ENCODE peak calls at places on chromosomes 7 and 10, in four cellular contexts. I is stomach, B is GM12864, M is neural progenitor cell. H is an unnamed sample.

GRCh38 chr10:17287151-17287550 is 59.1 kb downstream of the VIM start:
- DNase-seq in I (no peak), B (no peak), M (no peak), H (no peak)

GRCh38 chr7:94301024-94301588 is 93.6 kb upstream of the COL1A2 start:
- DNase-seq in I (peak), B (no peak), M (peak), H (no peak)

GRCh38 chr7:26390016-26390415 is 98.4 kb downstream of the SNX10 start:
- DNase-seq in I (no peak), B (no peak), M (peak), H (no peak)

GRCh38 chr10:130984686-130985085 is 326.8 kb downstream of the TCERG1L start:
- DNase-seq in I (no peak), B (no peak), M (no peak), H (no peak)

GRCh38 chr7:101891124-101891523 is 73.7 kb downstream of the CUX1 start:
- DNase-seq in I (no peak), B (no peak), M (no peak), H (no peak)

GRCh38 chr10:72108811-72109618 is 20.7 kb upstream of the SPOCK2 start:
- DNase-seq in I (no peak), B (no peak), M (peak), H (no peak)

GRCh38 chr7:1610013-1610677 is 40.3 kb upstream of the PSMG3 start:
- DNase-seq in I (no peak), B (no peak), M (no peak), H (no peak)

GRCh38 chr7:17105701-17106100 is 192.8 kb upstream of the AHR start:
- DNase-seq in I (no peak), B (no peak), M (no peak), H (no peak)

GRCh38 chr7:1548944-1549343 is 7.1 kb downstream of the TMEM184A start:
- DNase-seq in I (no peak), B (no peak), M (no peak), H (no peak)

GRCh38 chr10:100684688-100685235 is 60.6 kb upstream of the PAX2 start:
- DNase-seq in I (no peak), B (no peak), M (peak), H (no peak)

GRCh38 chr7:138980575-138981285 is 459 bp downstream of the KIAA1549 start:
- DNase-seq in I (no peak), B (no peak), M (no peak), H (peak)

GRCh38 chr7:28847681-28848080 is 110.4 kb downstream of the TRIL start:
- DNase-seq in I (no peak), B (no peak), M (no peak), H (no peak)

GRCh38 chr10:66931949-66932343 is 6.1 kb downstream of the LRRTM3 start:
- DNase-seq in I (no peak), B (no peak), M (no peak), H (no peak)

GRCh38 chr7:28116034-28116433 is 64.6 kb downstream of the JAZF1 start:
- DNase-seq in I (no peak), B (no peak), M (no peak), H (no peak)

GRCh38 chr10:122168598-122168997 is 102.5 kb upstream of the BTBD16 start:
- DNase-seq in I (no peak), B (no peak), M (no peak), H (no peak)

GRCh38 chr10:20949967-20950366 is 52.9 kb upstream of the NEBL start:
- DNase-seq in I (no peak), B (no peak), M (peak), H (no peak)

GRCh38 chr7:41029072-41029492 is 673.8 kb downstream of the INHBA start:
- DNase-seq in I (no peak), B (no peak), M (no peak), H (no peak)

GRCh38 chr7:114944742-114945625 is 23.1 kb downstream of the MDFIC start:
- DNase-seq in I (peak), B (no peak), M (peak), H (no peak)

GRCh38 chr7:128937271-128937646 is 468 bp upstream of the IRF5 start:
- DNase-seq in I (no peak), B (no peak), M (no peak), H (no peak)

GRCh38 chr10:6729071-6729773 is 149.1 kb upstream of the PRKCQ start:
- DNase-seq in I (no peak), B (no peak), M (no peak), H (no peak)

GRCh38 chr10:21692909-21693308 is 158.9 kb downstream of the MLLT10 start:
- DNase-seq in I (no peak), B (no peak), M (no peak), H (no peak)

GRCh38 chr10:124306922-124307371 is 111.8 kb downstream of the OAT start:
- DNase-seq in I (no peak), B (peak), M (no peak), H (no peak)

GRCh38 chr7:141339603-141340002 is 211.6 kb upstream of the AGK start:
- DNase-seq in I (no peak), B (no peak), M (peak), H (no peak)

GRCh38 chr7:11570922-11571550 is 261.0 kb downstream of the THSD7A start:
- DNase-seq in I (no peak), B (no peak), M (no peak), H (no peak)

GRCh38 chr10:22712246-22712958 is 2.0 kb downstream of the PIP4K2A start:
- DNase-seq in I (no peak), B (no peak), M (no peak), H (no peak)

GRCh38 chr10:126408953-126409641 is 20.8 kb upstream of the ADAM12 start:
- DNase-seq in I (no peak), B (no peak), M (no peak), H (no peak)

GRCh38 chr7:18573410-18574234 is 78.1 kb downstream of the HDAC9 start:
- DNase-seq in I (no peak), B (no peak), M (no peak), H (no peak)

GRCh38 chr10:71029411-71029881 is 141.1 kb upstream of the PCBD1 start:
- DNase-seq in I (no peak), B (no peak), M (no peak), H (no peak)

GRCh38 chr10:12535656-12536055 is 186.3 kb downstream of the CAMK1D start:
- DNase-seq in I (no peak), B (no peak), M (no peak), H (no peak)

GRCh38 chr7:7136423-7136822 is 45.9 kb upstream of the C1GALT1 start:
- DNase-seq in I (no peak), B (no peak), M (no peak), H (peak)

GRCh38 chr7:22193361-22194016 is 163.5 kb downstream of the RAPGEF5 start:
- DNase-seq in I (no peak), B (no peak), M (peak), H (no peak)

DNA sequence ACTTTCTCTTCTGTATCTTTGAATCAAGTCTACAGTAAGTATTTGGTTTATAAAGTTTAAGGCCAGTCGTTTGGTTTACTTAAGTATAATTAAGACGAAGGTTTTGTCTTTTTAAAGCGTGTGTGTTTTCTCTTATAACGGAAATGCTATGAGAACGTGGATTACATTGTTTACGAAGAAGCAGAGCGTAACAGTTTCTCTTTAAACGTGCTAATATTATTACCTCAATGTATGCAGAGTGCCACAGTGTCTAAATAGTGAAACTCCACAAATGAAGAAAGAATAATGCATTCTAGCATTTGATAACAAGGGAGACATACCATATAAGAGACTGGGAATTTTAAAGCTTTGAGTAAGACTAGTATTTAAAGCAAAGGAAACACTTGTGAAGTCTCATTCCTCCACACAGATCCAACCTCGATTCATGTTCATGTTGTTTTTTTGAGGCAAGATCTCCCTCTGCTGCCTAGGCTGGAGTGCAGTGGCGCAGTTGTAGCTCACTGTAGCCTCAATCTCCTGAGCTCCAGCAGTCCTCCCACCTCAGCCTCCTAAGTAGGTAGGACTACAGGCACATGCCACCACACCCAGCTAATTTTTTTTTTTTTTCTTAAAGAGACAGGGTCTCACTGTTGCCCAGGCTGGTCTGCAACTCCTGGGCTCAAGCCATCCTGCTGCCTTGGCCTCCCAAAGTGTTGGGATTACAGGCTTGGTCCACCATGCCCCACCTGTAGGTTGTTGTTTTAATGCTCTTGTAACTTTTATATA is 75.1 kb downstream of the ANKRD61 start:
- DNase-seq in I (no peak), B (no peak), M (peak), H (peak)
- H3K4me3 ChIP-seq in I (peak), B (peak), M (peak), H (peak)

GRCh38 chr10:14952851-14953451 is 945 bp downstream of the DCLRE1C start:
- DNase-seq in I (no peak), B (no peak), M (peak), H (peak)
- TF ChIP-seq CTCF in I (no peak), B (peak), M (no peak), H (no peak)

GRCh38 chr10:62054408-62054807 is 152.9 kb downstream of the ARID5B start:
- DNase-seq in I (no peak), B (no peak), M (no peak), H (peak)

GRCh38 chr10:62056219-62056618 is 154.7 kb downstream of the ARID5B start:
- DNase-seq in I (no peak), B (no peak), M (no peak), H (no peak)

GRCh38 chr10:62054825-62055224 is 153.3 kb downstream of the ARID5B start:
- DNase-seq in I (no peak), B (no peak), M (no peak), H (peak)

GRCh38 chr10:62052276-62052675 is 150.8 kb downstream of the ARID5B start:
- DNase-seq in I (no peak), B (no peak), M (no peak), H (no peak)

GRCh38 chr10:62053860-62054259 is 152.4 kb downstream of the ARID5B start:
- DNase-seq in I (no peak), B (no peak), M (no peak), H (no peak)
- H3K4me3 ChIP-seq in I (no peak), B (peak), M (no peak), H (peak)

GRCh38 chr7:85749715-85750453 is 563.0 kb upstream of the SEMA3D start:
- DNase-seq in I (no peak), B (no peak), M (no peak), H (peak)

GRCh38 chr7:85748861-85749260 is 562.0 kb upstream of the SEMA3D start:
- DNase-seq in I (no peak), B (no peak), M (no peak), H (no peak)

DNA sequence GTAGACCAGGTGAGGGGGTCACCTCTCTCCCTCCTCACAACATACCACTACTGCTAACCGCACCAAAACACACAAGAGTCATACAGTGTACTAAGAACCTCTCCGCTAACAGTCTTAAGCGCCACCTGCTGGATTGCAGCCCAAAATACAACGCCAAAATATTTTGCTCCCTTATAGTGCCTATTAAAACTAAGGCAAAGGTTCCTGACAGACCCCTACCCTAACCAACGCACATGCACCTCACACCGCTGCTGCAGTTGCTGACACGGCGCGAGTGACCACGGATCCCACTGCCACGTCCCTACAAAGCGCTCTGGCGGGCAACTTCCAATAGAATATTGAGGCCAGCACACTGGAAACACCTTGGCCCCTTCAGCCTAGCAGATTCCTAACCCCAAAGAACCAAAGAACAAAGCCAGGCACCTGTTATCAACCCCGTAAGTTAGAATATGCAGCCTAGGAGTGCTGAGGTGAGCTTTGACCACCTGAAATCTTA is 563.6 kb upstream of the SEMA3D start:
- DNase-seq in I (no peak), B (no peak), M (peak), H (peak)
- TF ChIP-seq CTCF in I (no peak), B (peak), M (peak), H (peak)

DNA sequence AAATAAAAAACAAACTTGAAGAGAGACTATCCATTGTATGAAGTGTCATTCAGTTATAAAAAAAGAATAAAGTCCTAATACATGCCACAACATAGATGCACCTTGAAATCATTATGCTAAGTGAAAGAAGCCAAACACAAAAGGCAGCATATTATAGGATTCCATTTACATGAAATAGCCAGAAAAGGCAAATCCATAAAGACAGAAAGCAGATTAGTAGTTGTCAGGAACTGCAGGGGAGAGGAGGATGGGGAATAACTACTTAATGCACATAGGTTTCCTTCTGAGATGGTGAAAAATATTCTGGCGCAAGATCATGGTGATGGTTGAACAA is 6.6 kb upstream of the PON1 start:
- DNase-seq in I (no peak), B (no peak), M (no peak), H (no peak)
- H3K4me3 ChIP-seq in I (peak), B (no peak), M (no peak), H (peak)

GRCh38 chr10:60465801-60466200 is 76.1 kb upstream of the ANK3 start:
- DNase-seq in I (no peak), B (no peak), M (no peak), H (no peak)

GRCh38 chr10:60463726-60464125 is 74.1 kb upstream of the ANK3 start:
- DNase-seq in I (no peak), B (no peak), M (no peak), H (no peak)

GRCh38 chr10:60464659-60465058 is 75.0 kb upstream of the ANK3 start:
- DNase-seq in I (no peak), B (no peak), M (no peak), H (no peak)

GRCh38 chr10:60467202-60467546 is 77.5 kb upstream of the ANK3 start:
- DNase-seq in I (no peak), B (no peak), M (no peak), H (no peak)

GRCh38 chr10:60466267-60467201 is 76.9 kb upstream of the ANK3 start:
- DNase-seq in I (no peak), B (no peak), M (no peak), H (no peak)
- TF ChIP-seq CTCF in I (no peak), B (no peak), M (peak), H (no peak)

GRCh38 chr7:151008511-151009323 is 15.6 kb downstream of the ATG9B start:
- DNase-seq in I (no peak), B (no peak), M (peak), H (peak)
- H3K4me3 ChIP-seq in I (peak), B (no peak), M (peak), H (peak)